ENCODE peak calls at places on chromosomes 4 and X, in five cellular contexts. J is fibroblast of villous mesenchyme, A is coronary artery, V is kidney epithelial cell, P is fibroblast of the aortic adventitia. R is an unnamed sample.

GRCh38 chr4:108611360-108611759 is 9.0 kb upstream of the RPL34 start:
- DNase-seq in J (peak; percentile 45), A (no peak), V (no peak), P (peak; percentile 32), R (peak; percentile 43)

GRCh38 chr4:162659716-162660115 is 495.9 kb upstream of the FSTL5 start:
- DNase-seq in J (no peak), A (no peak), V (no peak), P (no peak), R (no peak)

GRCh38 chr4:140136509-140136908 is 17.5 kb downstream of the MAML3 start:
- DNase-seq in J (peak; percentile 19), A (no peak), V (no peak), P (peak; percentile 46), R (peak; percentile 77)

GRCh38 chr4:152785639-152786517 is 6.1 kb downstream of the ARFIP1 start:
- DNase-seq in J (no peak), A (no peak), V (no peak), P (peak; percentile 64), R (peak; percentile 28)

GRCh38 chrX:38985375-38985774 is 184.1 kb downstream of the MID1IP1 start:
- DNase-seq in J (peak; percentile 16), A (no peak), V (no peak), P (peak; percentile 20), R (peak; percentile 36)

GRCh38 chrX:23334536-23334870 is at the start of gene PTCHD1:
- DNase-seq in J (no peak), A (no peak), V (no peak), P (no peak), R (no peak)

GRCh38 chr4:41541697-41542096 is 3.7 kb downstream of the LIMCH1 start:
- DNase-seq in J (peak; percentile 28), A (peak; percentile 77), V (no peak), P (peak; percentile 57), R (no peak)

GRCh38 chr4:27217261-27217769 is 356.7 kb downstream of the STIM2 start:
- DNase-seq in J (peak; percentile 3), A (no peak), V (no peak), P (peak; percentile 77), R (peak; percentile 92)

GRCh38 chr4:87716350-87717041 is 66.4 kb downstream of the DMP1 start:
- DNase-seq in J (peak; percentile 34), A (no peak), V (no peak), P (peak; percentile 15), R (peak; percentile 79)

GRCh38 chr4:184614509-184614908 is 34.7 kb downstream of the CASP3 start:
- DNase-seq in J (no peak), A (no peak), V (no peak), P (no peak), R (no peak)

GRCh38 chrX:129833153-129834004 is 10.3 kb downstream of the ZDHHC9 start:
- DNase-seq in J (peak; percentile 41), A (no peak), V (no peak), P (peak; percentile 62), R (peak; percentile 75)

GRCh38 chr4:12933760-12934221 is 550.3 kb downstream of the RAB28 start:
- DNase-seq in J (no peak), A (no peak), V (no peak), P (no peak), R (no peak)

GRCh38 chrX:106159861-106160282 is 8.2 kb upstream of the PWWP3B start:
- DNase-seq in J (no peak), A (no peak), V (no peak), P (no peak), R (no peak)

GRCh38 chrX:1534321-1535168 is 2.4 kb downstream of the P2RY8 start:
- DNase-seq in J (no peak), A (no peak), V (no peak), P (no peak), R (no peak)

GRCh38 chr4:86664959-86665358 is 70.8 kb downstream of the PTPN13 start:
- DNase-seq in J (peak; percentile 55), A (no peak), V (peak; percentile 62), P (peak; percentile 54), R (peak; percentile 85)

GRCh38 chrX:26915064-26915463 is 548.1 kb downstream of the PPP4R3C start:
- DNase-seq in J (no peak), A (no peak), V (peak; percentile 43), P (peak; percentile 2), R (peak; percentile 10)

GRCh38 chr4:184383497-184384055 is 90.8 kb downstream of the IRF2 start:
- DNase-seq in J (peak; percentile 97), A (no peak), V (peak; percentile 65), P (peak; percentile 98), R (peak; percentile 98)

GRCh38 chrX:8632949-8633348 is 99.0 kb downstream of the ANOS1 start:
- DNase-seq in J (no peak), A (no peak), V (no peak), P (no peak), R (no peak)

GRCh38 chr4:104015680-104016079 is 295.9 kb upstream of the TACR3 start:
- DNase-seq in J (no peak), A (no peak), V (no peak), P (no peak), R (no peak)

GRCh38 chrX:9786839-9787635 is 808 bp downstream of the SHROOM2 start:
- DNase-seq in J (peak; percentile 67), A (no peak), V (no peak), P (no peak), R (no peak)

GRCh38 chr4:138602664-138603063 is 360.5 kb upstream of the SLC7A11 start:
- DNase-seq in J (peak; percentile 82), A (no peak), V (no peak), P (peak; percentile 50), R (no peak)

GRCh38 chr4:55175779-55176231 is 50.4 kb upstream of the KDR start:
- DNase-seq in J (peak; percentile 42), A (no peak), V (peak; percentile 78), P (peak; percentile 56), R (peak; percentile 80)

GRCh38 chrX:2385224-2385623 is 115.6 kb downstream of the DHRSX start:
- DNase-seq in J (peak; percentile 53), A (no peak), V (peak; percentile 55), P (peak; percentile 78), R (peak; percentile 83)

GRCh38 chrX:75276666-75277065 is 2.8 kb downstream of the UPRT start:
- DNase-seq in J (no peak), A (no peak), V (peak; percentile 12), P (no peak), R (no peak)

GRCh38 chrX:128929281-128930057 is 593.8 kb downstream of the SMARCA1 start:
- DNase-seq in J (no peak), A (no peak), V (no peak), P (no peak), R (no peak)

GRCh38 chr4:95541094-95541493 is 7.7 kb downstream of the UNC5C start:
- DNase-seq in J (no peak), A (no peak), V (no peak), P (no peak), R (no peak)

GRCh38 chr4:95537181-95537580 is 11.6 kb downstream of the UNC5C start:
- DNase-seq in J (no peak), A (no peak), V (no peak), P (peak; percentile 27), R (no peak)

GRCh38 chr4:95540227-95540626 is 8.5 kb downstream of the UNC5C start:
- DNase-seq in J (no peak), A (no peak), V (no peak), P (peak; percentile 24), R (no peak)

GRCh38 chr4:95537967-95538485 is 10.7 kb downstream of the UNC5C start:
- DNase-seq in J (peak; percentile 16), A (no peak), V (no peak), P (no peak), R (no peak)

GRCh38 chr4:95539056-95539455 is 9.7 kb downstream of the UNC5C start:
- DNase-seq in J (no peak), A (no peak), V (no peak), P (no peak), R (no peak)
- H3K4me3 ChIP-seq in J (no peak overlapping the region), A (peak overlapping the region; percentile 80), V (no peak overlapping the region), P (no peak overlapping the region), R (no peak overlapping the region)

GRCh38 chr4:94076498-94076897 is 131.2 kb upstream of the SMARCAD1 start:
- DNase-seq in J (no peak), A (no peak), V (no peak), P (no peak), R (no peak)
- TF ChIP-seq CTCF in J (no peak), A (no peak), V (no peak), P (no peak), R (no peak)

GRCh38 chr4:70829015-70829414 is 10.7 kb downstream of the GRSF1 start:
- DNase-seq in J (no peak), A (no peak), V (no peak), P (no peak), R (no peak)

GRCh38 chr4:70829492-70829891 is 10.2 kb downstream of the GRSF1 start:
- DNase-seq in J (no peak), A (no peak), V (no peak), P (no peak), R (no peak)

GRCh38 chr4:70833701-70834100 is 6.0 kb downstream of the GRSF1 start:
- DNase-seq in J (no peak), A (no peak), V (no peak), P (peak; percentile 59), R (no peak)

GRCh38 chr4:70830054-70830453 is 9.6 kb downstream of the GRSF1 start:
- DNase-seq in J (no peak), A (no peak), V (no peak), P (no peak), R (no peak)

DNA sequence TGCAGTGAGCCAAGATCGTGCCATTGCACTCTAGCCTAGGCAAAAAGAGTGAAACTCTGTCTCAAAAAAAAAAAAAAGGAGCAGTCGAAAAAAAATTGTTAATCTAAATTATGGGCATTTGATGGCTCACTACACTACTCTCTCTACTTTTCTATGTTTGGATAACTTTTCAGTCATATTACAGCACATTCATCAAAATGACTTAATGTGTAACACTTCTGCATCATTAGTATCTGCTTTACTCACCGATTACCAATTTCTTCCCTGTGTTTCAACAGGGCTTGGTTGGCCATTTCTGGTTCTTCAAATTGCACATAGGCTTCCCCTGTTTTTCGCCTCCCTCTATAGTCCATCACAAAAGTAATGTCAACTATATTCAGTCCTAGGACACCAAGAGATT is 8.4 kb downstream of the GRSF1 start:
- DNase-seq in J (no peak), A (no peak), V (no peak), P (no peak), R (no peak)
- H3K4me3 ChIP-seq in J (no peak overlapping the region), A (no peak overlapping the region), V (no peak overlapping the region), P (no peak overlapping the region), R (no peak overlapping the region)

DNA sequence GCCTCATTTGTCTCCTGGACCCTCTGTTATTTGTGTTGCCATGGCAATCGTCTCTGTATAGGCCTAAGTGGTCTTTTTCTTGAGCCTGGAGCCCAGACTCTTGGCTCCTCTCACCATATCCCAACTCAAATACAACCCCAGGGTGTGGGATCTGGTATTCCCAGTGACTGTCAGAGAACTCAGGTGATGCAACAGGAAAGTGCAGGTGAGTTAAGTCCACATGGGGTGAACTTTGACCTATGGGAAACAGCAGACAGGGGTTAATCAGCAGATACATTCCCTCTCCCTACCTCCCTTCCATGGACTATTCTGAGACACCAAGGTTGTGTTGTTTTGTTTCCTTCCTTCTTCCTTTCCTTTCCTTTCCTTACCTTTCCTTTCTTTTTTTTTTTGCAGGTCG is 130.9 kb upstream of the RPS6KA3 start:
- DNase-seq in J (no peak), A (no peak), V (no peak), P (no peak), R (no peak)
- TF ChIP-seq CTCF in J (no peak), A (no peak), V (no peak), P (no peak), R (no peak)

GRCh38 chr4:177008836-177009501 is 216.2 kb upstream of the VEGFC start:
- DNase-seq in J (no peak), A (no peak), V (no peak), P (peak; percentile 27), R (peak; percentile 75)
- H3K4me3 ChIP-seq in J (no peak overlapping the region), A (no peak overlapping the region), V (no peak overlapping the region), P (no peak overlapping the region), R (no peak overlapping the region)

GRCh38 chrX:50920132-50920531 is 9.6 kb downstream of the BMP15 start:
- DNase-seq in J (peak; percentile 1), A (no peak), V (no peak), P (peak; percentile 3), R (peak; percentile 24)
- TF ChIP-seq CTCF in J (peak; percentile 21), A (no peak), V (peak; percentile 30), P (peak; percentile 22), R (peak; percentile 44)